ENCODE peak calls at places on chromosomes 13 and 19, in seven cellular contexts. U, W, G, N, Y, F and X are unnamed samples.

GRCh38 chr13:79491715-79492114 is 10.8 kb downstream of the NDFIP2 start:
- DNase-seq in F (peak; percentile 88), U (no peak), Y (no peak), G (no peak), N (peak; percentile 59), W (no peak), X (peak; percentile 70)

GRCh38 chr19:51020988-51021651 is 1.6 kb upstream of the KLK10 start:
- DNase-seq in N (peak; percentile 25), G (peak; percentile 79), U (no peak), F (peak; percentile 56), W (peak; percentile 74), Y (peak; percentile 7), X (peak; percentile 69)

GRCh38 chr13:73428137-73428536 is 369.3 kb downstream of the KLF5 start:
- DNase-seq in W (no peak), U (no peak), G (no peak), Y (peak; percentile 23), N (peak; percentile 90), F (peak; percentile 53), X (peak; percentile 80)

GRCh38 chr19:23554548-23554947 is 132.5 kb downstream of the ZNF675 start:
- DNase-seq in F (no peak), U (no peak), W (no peak), N (no peak), G (no peak), Y (no peak), X (no peak)

GRCh38 chr13:98447881-98448641 is 128.8 kb downstream of the STK24 start:
- DNase-seq in Y (no peak), G (peak; percentile 95), N (peak; percentile 38), F (peak; percentile 43), U (no peak), W (peak; percentile 88), X (no peak)

GRCh38 chr19:29546583-29547190 is 20.9 kb downstream of the VSTM2B start:
- DNase-seq in W (no peak), N (no peak), Y (no peak), G (no peak), U (no peak), F (no peak), X (no peak)

GRCh38 chr19:40642062-40642706 is 41.0 kb downstream of the LTBP4 start:
- DNase-seq in Y (no peak), G (no peak), F (no peak), U (no peak), W (no peak), N (no peak), X (no peak)

GRCh38 chr13:65724261-65724660 is 1505.9 kb downstream of the PCDH9 start:
- DNase-seq in N (peak; percentile 71), U (no peak), Y (no peak), F (peak; percentile 74), G (no peak), W (no peak), X (peak; percentile 82)

GRCh38 chr19:39970424-39970673 is 616 bp upstream of the PSMC4 start:
- DNase-seq in Y (no peak), U (no peak), G (no peak), W (no peak), N (no peak), F (no peak), X (peak; percentile 41)

GRCh38 chr13:21638319-21639282 is 32.3 kb upstream of the FGF9 start:
- DNase-seq in U (no peak), G (peak; percentile 49), F (peak; percentile 36), N (peak; percentile 21), W (peak; percentile 40), Y (no peak), X (peak; percentile 43)

GRCh38 chr13:46698910-46699460 is 98.0 kb downstream of the ESD start:
- DNase-seq in F (peak; percentile 48), Y (no peak), N (no peak), G (no peak), W (no peak), U (no peak), X (peak; percentile 73)

GRCh38 chr13:113843063-113843654 is 20.7 kb downstream of the GAS6 start:
- DNase-seq in G (no peak), Y (no peak), F (no peak), U (no peak), N (no peak), W (no peak), X (no peak)

GRCh38 chr13:67230243-67230773 is at the start of gene PCDH9:
- DNase-seq in N (peak; percentile 99), W (peak; percentile 93), U (peak; percentile 20), G (peak; percentile 96), F (peak; percentile 98), Y (peak; percentile 92), X (peak; percentile 98)

GRCh38 chr13:32098275-32098674 is 66.7 kb downstream of the FRY start:
- DNase-seq in N (no peak), W (no peak), G (no peak), F (no peak), Y (no peak), U (no peak), X (no peak)

GRCh38 chr13:97367427-97367826 is 66.5 kb upstream of the RAP2A start:
- DNase-seq in W (no peak), N (peak; percentile 69), F (peak; percentile 78), Y (peak; percentile 24), U (no peak), G (peak; percentile 26), X (peak; percentile 56)

GRCh38 chr19:51194527-51195315 is 30.2 kb upstream of the CD33 start:
- DNase-seq in W (no peak), G (no peak), Y (no peak), F (no peak), U (no peak), N (no peak), X (no peak)

GRCh38 chr19:33432408-33433170 is 59.1 kb downstream of the CEBPG start:
- DNase-seq in F (no peak), W (peak; percentile 35), U (no peak), Y (no peak), N (no peak), G (no peak), X (no peak)

GRCh38 chr13:41458187-41458938 is 1.0 kb downstream of the RGCC start:
- DNase-seq in G (peak; percentile 55), F (peak; percentile 18), W (peak; percentile 74), Y (no peak), U (peak; percentile 12), N (peak; percentile 24), X (no peak)

GRCh38 chr19:43777163-43777700 is 3.5 kb downstream of the KCNN4 start:
- DNase-seq in U (no peak), N (peak; percentile 73), F (no peak), Y (no peak), G (no peak), W (peak; percentile 56), X (no peak)
- H3K4me3 ChIP-seq in U (no peak overlapping the region), N (no peak overlapping the region), F (no peak overlapping the region), Y (no peak overlapping the region), G (peak overlapping the region; percentile 20), W (no peak overlapping the region), X (no peak overlapping the region)

DNA sequence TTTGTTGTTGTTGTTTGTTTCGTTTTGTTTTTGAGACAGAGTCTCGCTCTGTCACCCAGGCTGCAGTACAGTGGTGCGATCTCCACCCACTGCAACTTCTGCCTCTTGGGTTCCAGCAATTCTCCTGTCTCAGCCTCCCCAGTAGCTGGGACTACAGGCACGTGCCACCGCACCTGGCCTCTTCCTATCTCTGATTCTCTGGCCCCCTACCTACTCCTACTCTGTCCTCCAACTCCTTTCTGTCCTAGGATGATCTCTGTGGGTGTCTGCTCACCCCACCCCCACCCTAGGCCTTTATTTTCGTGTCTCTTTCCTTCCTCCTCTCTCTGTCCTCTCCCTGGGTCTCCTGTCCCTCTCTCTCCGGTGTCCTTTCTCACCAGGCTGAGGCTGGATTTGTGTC is 1.2 kb downstream of the PIH1D1 start:
- DNase-seq in F (no peak), N (no peak), U (no peak), G (no peak), W (peak; percentile 3), Y (no peak), X (no peak)
- H3K4me3 ChIP-seq in F (peak overlapping the region; percentile 97), N (peak overlapping the region; percentile 88), U (no peak overlapping the region), G (peak overlapping the region; percentile 66), W (no peak overlapping the region), Y (peak overlapping the region; percentile 37), X (peak overlapping the region; percentile 96)

DNA sequence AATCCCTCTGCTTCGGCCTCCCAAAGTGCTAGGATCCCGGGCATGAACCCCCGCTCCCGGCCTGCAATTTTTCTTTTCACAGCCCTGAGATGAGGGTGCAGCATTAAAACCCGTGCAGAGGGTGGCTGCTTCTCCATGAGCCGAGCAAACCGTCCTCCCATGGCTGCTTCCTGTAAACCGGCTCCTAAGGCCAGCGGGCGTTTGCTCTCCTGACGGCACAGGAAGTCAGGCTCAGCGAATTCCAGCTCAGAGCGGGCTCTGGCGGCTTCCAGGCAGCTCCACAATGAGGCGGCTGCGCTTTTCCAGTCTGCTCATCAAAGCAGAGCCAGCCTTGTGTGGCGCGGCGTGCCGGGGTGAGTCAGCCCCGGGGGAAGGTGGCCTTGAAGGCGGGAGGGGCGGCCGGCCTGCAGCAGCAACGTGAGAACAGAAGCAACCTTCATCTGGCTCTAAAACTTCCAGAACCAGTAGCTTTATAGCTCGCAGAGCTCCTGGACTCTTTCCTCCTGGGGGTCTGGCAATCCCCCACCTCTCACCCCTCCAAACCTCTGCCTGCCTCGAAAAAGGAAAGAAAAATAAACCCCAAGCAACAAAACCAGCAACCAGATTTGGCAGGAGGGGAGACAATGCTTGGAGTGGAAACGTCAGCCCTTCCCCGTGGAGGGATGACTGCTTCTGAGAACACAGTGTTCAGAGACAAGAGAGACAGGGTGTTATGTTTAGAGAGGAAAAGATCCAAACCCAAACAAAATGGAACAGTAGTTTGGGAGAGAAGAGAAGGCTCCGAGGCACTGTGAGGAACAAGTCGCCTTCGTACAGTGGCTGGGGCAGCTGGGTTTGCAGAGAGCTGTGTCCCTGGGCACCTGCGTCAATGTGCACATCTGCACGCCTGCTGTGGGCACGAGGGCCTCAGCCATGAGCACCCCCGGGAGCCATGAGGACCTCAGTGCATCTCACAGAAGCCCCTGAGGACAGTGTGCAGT is 67.8 kb downstream of the GADD45B start:
- DNase-seq in W (peak; percentile 88), G (peak; percentile 97), Y (peak; percentile 93), U (peak; percentile 63), N (peak; percentile 99), F (peak; percentile 98), X (peak; percentile 99)
- H3K4me3 ChIP-seq in W (no peak overlapping the region), G (peak overlapping the region; percentile 40), Y (peak overlapping the region; percentile 39), U (peak overlapping the region; percentile 21), N (peak overlapping the region; percentile 10), F (peak overlapping the region; percentile 35), X (peak overlapping the region; percentile 10)

GRCh38 chr19:3110126-3110825 is 16.1 kb downstream of the GNA11 start:
- DNase-seq in U (no peak), F (no peak), W (peak; percentile 23), G (no peak), Y (no peak), N (no peak), X (no peak)

GRCh38 chr19:3111586-3112247 is 17.6 kb downstream of the GNA11 start:
- DNase-seq in G (no peak), F (no peak), W (no peak), N (no peak), U (no peak), Y (no peak), X (no peak)

GRCh38 chr19:3107658-3108057 is 13.5 kb downstream of the GNA11 start:
- DNase-seq in G (no peak), F (no peak), W (no peak), U (no peak), Y (no peak), N (no peak), X (no peak)

GRCh38 chr19:3108775-3109174 is 14.6 kb downstream of the GNA11 start:
- DNase-seq in W (peak; percentile 88), F (peak; percentile 53), N (peak; percentile 47), G (peak; percentile 92), Y (peak; percentile 18), U (no peak), X (peak; percentile 67)

DNA sequence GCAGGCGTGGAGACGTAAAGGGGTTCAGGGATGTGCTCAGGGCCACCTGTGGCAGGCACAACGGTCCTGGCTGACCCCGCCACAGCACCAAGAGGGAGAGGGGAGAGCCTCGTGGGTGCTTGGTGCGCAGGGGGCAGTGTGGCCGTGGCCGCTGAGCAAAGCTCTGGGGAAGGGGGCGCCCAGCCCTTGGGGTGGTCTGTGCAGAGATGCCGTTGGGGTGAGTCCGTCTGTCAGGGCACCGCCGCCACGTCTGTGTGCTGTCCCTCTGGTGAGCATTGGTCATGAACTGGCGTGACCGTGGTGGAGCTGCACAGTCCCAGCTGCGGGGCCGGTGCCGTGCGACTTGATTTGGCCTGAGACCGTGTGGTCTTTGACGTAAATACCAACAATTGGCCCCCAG is 15.3 kb downstream of the GNA11 start:
- DNase-seq in F (no peak), N (no peak), G (no peak), U (no peak), W (no peak), Y (no peak), X (no peak)
- H3K4me3 ChIP-seq in F (no peak overlapping the region), N (no peak overlapping the region), G (no peak overlapping the region), U (no peak overlapping the region), W (no peak overlapping the region), Y (no peak overlapping the region), X (no peak overlapping the region)